ENCODE peak calls at places on chromosomes 4 and X, in ten cellular contexts. X is NCI-H1105 treated with DMSO at 0.1 percent for 48 hours; Z is H54; Y is OCI-LY7; N is right cardiac atrium; V is head of caudate nucleus; B is AG08396; F is KBM-7; O is NCI-H1694 treated with DMSO at 0.1 percent for 48 hours; D is CD4-positive, alpha-beta memory T cell. M is an unnamed sample.

GRCh38 chr4:173505924-173506779 is 23.9 kb downstream of the HAND2 start:
- DNase-seq in X (peak; percentile 29), Z (peak; percentile 72), Y (peak; percentile 34), N (peak; percentile 75), V (peak; percentile 39), B (peak; percentile 87), F (peak; percentile 58), O (peak; percentile 39), D (no peak), M (peak; percentile 44)

GRCh38 chrX:96183843-96184242 is 500.8 kb upstream of the DIAPH2 start:
- DNase-seq in X (peak; percentile 12), Z (no peak), Y (no peak), N (no peak), V (no peak), B (peak; percentile 3), F (peak; percentile 15), O (no peak), D (no peak), M (no peak)

GRCh38 chr4:102299302-102299701 is 46.0 kb downstream of the SLC39A8 start:
- DNase-seq in X (no peak), Z (no peak), Y (no peak), N (no peak), V (no peak), B (no peak), F (no peak), O (no peak), D (no peak), M (no peak)

GRCh38 chr4:150694438-150694837 is 112.5 kb downstream of the MAB21L2 start:
- DNase-seq in X (no peak), Z (no peak), Y (no peak), N (no peak), V (no peak), B (no peak), F (no peak), O (no peak), D (no peak), M (no peak)

GRCh38 chr4:48375651-48376291 is 34.4 kb downstream of the SLAIN2 start:
- DNase-seq in X (no peak), Z (peak; percentile 9), Y (no peak), N (no peak), V (no peak), B (peak; percentile 28), F (no peak), O (no peak), D (no peak), M (peak; percentile 15)

GRCh38 chr4:61770456-61770855 is 570.3 kb downstream of the ADGRL3 start:
- DNase-seq in X (no peak), Z (no peak), Y (no peak), N (no peak), V (no peak), B (no peak), F (no peak), O (no peak), D (no peak), M (no peak)

GRCh38 chrX:24023972-24024664 is 2.9 kb downstream of the KLHL15 start:
- DNase-seq in X (peak; percentile 8), Z (no peak), Y (peak; percentile 42), N (no peak), V (no peak), B (no peak), F (peak; percentile 59), O (peak; percentile 31), D (no peak), M (no peak)

GRCh38 chr4:8351931-8352367 is 82.4 kb downstream of the HTRA3 start:
- DNase-seq in X (no peak), Z (no peak), Y (no peak), N (no peak), V (peak; percentile 13), B (no peak), F (no peak), O (no peak), D (no peak), M (no peak)

GRCh38 chrX:120617996-120618630 is 11.7 kb downstream of the C1GALT1C1 start:
- DNase-seq in X (no peak), Z (no peak), Y (no peak), N (no peak), V (no peak), B (no peak), F (no peak), O (no peak), D (no peak), M (no peak)

GRCh38 chr4:176137626-176138025 is 57.8 kb downstream of the SPATA4 start:
- DNase-seq in X (no peak), Z (no peak), Y (no peak), N (no peak), V (no peak), B (peak; percentile 7), F (no peak), O (no peak), D (no peak), M (no peak)

GRCh38 chr4:20416800-20417199 is 165.1 kb downstream of the SLIT2 start:
- DNase-seq in X (no peak), Z (no peak), Y (no peak), N (no peak), V (no peak), B (no peak), F (no peak), O (no peak), D (no peak), M (no peak)

GRCh38 chr4:8306511-8307021 is 37.0 kb downstream of the HTRA3 start:
- DNase-seq in X (no peak), Z (no peak), Y (no peak), N (no peak), V (no peak), B (no peak), F (no peak), O (no peak), D (no peak), M (no peak)

GRCh38 chrX:107559506-107559905 is 68.8 kb upstream of the PRPS1 start:
- DNase-seq in X (no peak), Z (no peak), Y (no peak), N (no peak), V (no peak), B (no peak), F (no peak), O (no peak), D (no peak), M (no peak)

GRCh38 chr4:98452091-98452490 is 190.9 kb downstream of the RAP1GDS1 start:
- DNase-seq in X (no peak), Z (no peak), Y (no peak), N (no peak), V (no peak), B (no peak), F (no peak), O (no peak), D (no peak), M (no peak)

GRCh38 chr4:121785479-121785878 is 15.6 kb upstream of the EXOSC9 start:
- DNase-seq in X (no peak), Z (no peak), Y (no peak), N (no peak), V (peak; percentile 13), B (no peak), F (no peak), O (no peak), D (no peak), M (peak; percentile 82)

GRCh38 chr4:52904421-52904820 is 42.3 kb downstream of the RASL11B start:
- DNase-seq in X (no peak), Z (no peak), Y (no peak), N (no peak), V (no peak), B (peak; percentile 18), F (no peak), O (no peak), D (no peak), M (no peak)